ENCODE peak calls at places on chromosomes 12 and 14, in four cellular contexts. W is IMR-90, A is dermis blood vessel endothelial cell, L is GM04504. H is an unnamed sample.

GRCh38 chr14:104685216-104685997 is 4.0 kb upstream of the INF2 start:
- DNase-seq in L (no peak), W (no peak), A (no peak), H (no peak)

GRCh38 chr14:26415618-26416123 is 182.2 kb downstream of the NOVA1 start:
- DNase-seq in W (no peak), A (no peak), L (no peak), H (no peak)

GRCh38 chr12:93373847-93374723 is 3.6 kb upstream of the NUDT4 start:
- DNase-seq in W (no peak), A (no peak), L (no peak), H (no peak)

GRCh38 chr14:93281937-93282336 is 50.9 kb downstream of the BTBD7 start:
- DNase-seq in W (peak), A (no peak), L (no peak), H (peak)

GRCh38 chr12:53695148-53696138 is 19.6 kb upstream of the ATP5MC2 start:
- DNase-seq in L (peak), A (peak), W (peak), H (peak)

GRCh38 chr12:34288963-34289345 is 266.7 kb downstream of the ALG10 start:
- DNase-seq in L (no peak), A (no peak), W (no peak), H (no peak)

GRCh38 chr14:104665663-104666522 is 23.5 kb upstream of the INF2 start:
- DNase-seq in L (no peak), W (no peak), A (peak), H (no peak)

GRCh38 chr14:94011795-94012194 is 14.3 kb upstream of the OTUB2 start:
- DNase-seq in A (peak), W (no peak), L (no peak), H (no peak)

GRCh38 chr14:106843376-106843775 is 1317.0 kb downstream of the TMEM121 start:
- DNase-seq in L (no peak), A (no peak), W (no peak), H (no peak)

GRCh38 chr14:104082807-104083206 is 2.7 kb upstream of the ASPG start:
- DNase-seq in W (no peak), L (no peak), A (no peak), H (no peak)

GRCh38 chr14:105069887-105070759 is 4.9 kb upstream of the GPR132 start:
- DNase-seq in L (no peak), W (peak), A (no peak), H (no peak)

GRCh38 chr12:118189761-118190181 is 53.8 kb downstream of the PEBP1 start:
- DNase-seq in A (no peak), W (peak), L (no peak), H (peak)

GRCh38 chr14:91113829-91114078 is at the start of gene DGLUCY:
- DNase-seq in L (peak), A (no peak), W (peak), H (peak)

GRCh38 chr12:50387487-50387886 is 8.9 kb downstream of the FAM186A start:
- DNase-seq in L (no peak), W (no peak), A (no peak), H (peak)

GRCh38 chr12:57487597-57488396 is at the start of gene MARS1:
- DNase-seq in A (peak), W (peak), L (peak), H (peak)

GRCh38 chr14:68466491-68466977 is 326.3 kb downstream of the ZFP36L1 start:
- DNase-seq in A (peak), L (peak), W (peak), H (peak)

GRCh38 chr12:106585862-106586534 is 3.2 kb downstream of the RFX4 start:
- DNase-seq in L (no peak), W (no peak), A (peak), H (no peak)

GRCh38 chr12:30399859-30400258 is 295.8 kb downstream of the IPO8 start:
- DNase-seq in A (no peak), W (no peak), L (no peak), H (no peak)

GRCh38 chr12:121776190-121777098 is 17.0 kb downstream of the RHOF start:
- DNase-seq in A (peak), L (no peak), W (peak), H (peak)

GRCh38 chr14:77123381-77124344 is 17.9 kb downstream of the ZDHHC22 start:
- DNase-seq in L (no peak), W (no peak), A (no peak), H (no peak)

GRCh38 chr12:45775964-45776363 is 46.5 kb downstream of the ARID2 start:
- DNase-seq in L (no peak), A (no peak), W (no peak), H (no peak)

GRCh38 chr14:85319998-85320397 is 209.9 kb upstream of the FLRT2 start:
- DNase-seq in W (peak), L (no peak), A (peak), H (peak)

GRCh38 chr12:16389594-16389993 is 42.1 kb downstream of the MGST1 start:
- DNase-seq in A (no peak), W (peak), L (peak), H (peak)

GRCh38 chr14:72970824-72971434 is 44.7 kb downstream of the DCAF4 start:
- DNase-seq in L (no peak), W (no peak), A (no peak), H (no peak)

GRCh38 chr12:107457536-107457935 is 228.1 kb upstream of the PWP1 start:
- DNase-seq in A (no peak), W (no peak), L (no peak), H (no peak)

GRCh38 chr12:62640910-62641448 is 174.4 kb downstream of the MON2 start:
- DNase-seq in A (peak), W (peak), L (no peak), H (peak)

GRCh38 chr12:87848248-87848868 is 180.8 kb downstream of the C12orf50 start:
- DNase-seq in W (peak), L (peak), A (peak), H (peak)

GRCh38 chr12:65602579-65603295 is 221.5 kb upstream of the HMGA2 start:
- DNase-seq in L (peak), A (peak), W (peak), H (peak)

GRCh38 chr14:72558721-72559120 is 335.2 kb downstream of the DPF3 start:
- DNase-seq in W (peak), L (no peak), A (peak), H (peak)

GRCh38 chr12:80598004-80598606 is 109.3 kb upstream of the MYF6 start:
- DNase-seq in W (peak), L (peak), A (peak), H (peak)

GRCh38 chr14:26589998-26590397 is 7.8 kb downstream of the NOVA1 start:
- DNase-seq in L (no peak), W (no peak), A (no peak), H (no peak)

GRCh38 chr14:75518625-75519024 is 3.6 kb upstream of the BATF start:
- DNase-seq in L (no peak), A (peak), W (no peak), H (peak)

GRCh38 chr12:2003676-2004112 is 563 bp downstream of the DCP1B start:
- DNase-seq in W (peak), L (no peak), A (peak), H (peak)

GRCh38 chr14:23865502-23865901 is 88.1 kb upstream of the DHRS4 start:
- DNase-seq in L (no peak), A (peak), W (no peak), H (no peak)

GRCh38 chr12:31989987-31990386 is 30.8 kb downstream of the RESF1 start:
- DNase-seq in L (no peak), A (no peak), W (peak), H (peak)